ENCODE peak calls at places on chromosomes 5 and 9, in five cellular contexts. One of them, this sample, is unnamed.

GRCh38 chr9:93813687-93814560 is 141.2 kb downstream of the BARX1 start:
- DNase-seq in GM12891: no peak
- DNase-seq in K562: no peak
- DNase-seq in H1: no peak
- DNase-seq in GM12878: no peak
- DNase-seq in this sample: no peak

GRCh38 chr9:3578786-3579185 is 53.0 kb upstream of the RFX3 start:
- DNase-seq in GM12891: no peak
- DNase-seq in H1: no peak
- DNase-seq in GM12878: no peak
- DNase-seq in K562: no peak
- DNase-seq in this sample: no peak

GRCh38 chr9:130696139-130696650 is 2.6 kb downstream of the EXOSC2 start:
- DNase-seq in H1: no peak
- DNase-seq in K562: no peak
- DNase-seq in GM12891: no peak
- DNase-seq in GM12878: no peak
- DNase-seq in this sample: no peak

GRCh38 chr9:126337690-126338426 is 11.2 kb downstream of the MVB12B start:
- DNase-seq in GM12878: no peak
- DNase-seq in K562: no peak
- DNase-seq in H1: no peak
- DNase-seq in GM12891: no peak
- DNase-seq in this sample: no peak

GRCh38 chr9:69758981-69759477 is 782 bp downstream of the PTAR1 start:
- DNase-seq in H1: no peak
- DNase-seq in GM12891: no peak
- DNase-seq in GM12878: no peak
- DNase-seq in K562: no peak
- DNase-seq in this sample: no peak

GRCh38 chr9:34647084-34647403 is 569 bp downstream of the GALT start:
- DNase-seq in H1: no peak
- DNase-seq in GM12891: no peak
- DNase-seq in GM12878: no peak
- DNase-seq in K562: no peak
- DNase-seq in this sample: no peak

GRCh38 chr5:88660947-88661869 is 221.8 kb downstream of the MEF2C start:
- DNase-seq in GM12878: no peak
- DNase-seq in GM12891: peak; percentile 68
- DNase-seq in K562: peak; percentile 40
- DNase-seq in H1: no peak
- DNase-seq in this sample: peak; percentile 64

GRCh38 chr9:19894975-19895374 is 106.1 kb upstream of the SLC24A2 start:
- DNase-seq in K562: no peak
- DNase-seq in GM12891: no peak
- DNase-seq in H1: no peak
- DNase-seq in GM12878: no peak
- DNase-seq in this sample: no peak

GRCh38 chr9:136610426-136610825 is 52.3 kb upstream of the EGFL7 start:
- DNase-seq in GM12891: no peak
- DNase-seq in GM12878: no peak
- DNase-seq in K562: no peak
- DNase-seq in H1: no peak
- DNase-seq in this sample: no peak

GRCh38 chr5:3609120-3609681 is 13.6 kb downstream of the IRX1 start:
- DNase-seq in H1: no peak
- DNase-seq in GM12891: no peak
- DNase-seq in GM12878: no peak
- DNase-seq in K562: no peak
- DNase-seq in this sample: no peak

GRCh38 chr5:138360941-138361452 is 8.5 kb downstream of the KDM3B start:
- DNase-seq in H1: no peak
- DNase-seq in K562: no peak
- DNase-seq in GM12878: no peak
- DNase-seq in GM12891: no peak
- DNase-seq in this sample: no peak

GRCh38 chr5:58046371-58046770 is 413.5 kb downstream of the PLK2 start:
- DNase-seq in GM12891: no peak
- DNase-seq in H1: no peak
- DNase-seq in K562: no peak
- DNase-seq in GM12878: no peak
- DNase-seq in this sample: no peak

GRCh38 chr9:113638916-113639315 is 175.4 kb downstream of the RGS3 start:
- DNase-seq in H1: no peak
- DNase-seq in GM12891: no peak
- DNase-seq in GM12878: no peak
- DNase-seq in K562: no peak
- DNase-seq in this sample: no peak

GRCh38 chr5:2894347-2895135 is 143.1 kb upstream of the IRX2 start:
- DNase-seq in K562: no peak
- DNase-seq in H1: no peak
- DNase-seq in GM12878: no peak
- DNase-seq in GM12891: no peak
- DNase-seq in this sample: no peak

GRCh38 chr9:130143974-130144373 is 28.2 kb upstream of the NCS1 start:
- DNase-seq in GM12878: no peak
- DNase-seq in H1: no peak
- DNase-seq in K562: no peak
- DNase-seq in GM12891: no peak
- DNase-seq in this sample: no peak

GRCh38 chr5:163407034-163407652 is 30.3 kb upstream of the CCNG1 start:
- DNase-seq in GM12891: no peak
- DNase-seq in H1: no peak
- DNase-seq in K562: no peak
- DNase-seq in GM12878: peak; percentile 13
- DNase-seq in this sample: no peak

GRCh38 chr5:126521130-126521529 is 73.9 kb downstream of the ALDH7A1 start:
- DNase-seq in K562: no peak
- DNase-seq in H1: no peak
- DNase-seq in GM12878: no peak
- DNase-seq in GM12891: no peak
- DNase-seq in this sample: no peak

GRCh38 chr5:54785729-54786548 is 199.5 kb downstream of the ESM1 start:
- DNase-seq in H1: no peak
- DNase-seq in GM12878: peak; percentile 45
- DNase-seq in GM12891: no peak
- DNase-seq in K562: peak; percentile 46
- DNase-seq in this sample: no peak

GRCh38 chr5:105840800-105841199 is 1829.9 kb downstream of the EFNA5 start:
- DNase-seq in K562: no peak
- DNase-seq in H1: no peak
- DNase-seq in GM12878: no peak
- DNase-seq in GM12891: no peak
- DNase-seq in this sample: no peak

GRCh38 chr5:92378961-92379611 is 996.0 kb upstream of the ARRDC3 start:
- DNase-seq in GM12878: no peak
- DNase-seq in GM12891: no peak
- DNase-seq in K562: no peak
- DNase-seq in H1: no peak
- DNase-seq in this sample: no peak

GRCh38 chr9:116713266-116713665 is 26.2 kb downstream of the TRIM32 start:
- DNase-seq in H1: no peak
- DNase-seq in GM12891: no peak
- DNase-seq in GM12878: no peak
- DNase-seq in K562: no peak
- DNase-seq in this sample: no peak

GRCh38 chr5:21847300-21847699 is 1005.8 kb downstream of the CDH12 start:
- DNase-seq in GM12891: no peak
- DNase-seq in K562: no peak
- DNase-seq in GM12878: no peak
- DNase-seq in H1: no peak
- DNase-seq in this sample: no peak

GRCh38 chr9:119526703-119527102 is 157.5 kb upstream of the BRINP1 start:
- DNase-seq in GM12891: no peak
- DNase-seq in H1: no peak
- DNase-seq in GM12878: no peak
- DNase-seq in K562: no peak
- DNase-seq in this sample: no peak

GRCh38 chr9:69555802-69556201 is 116.4 kb downstream of the APBA1 start:
- DNase-seq in K562: no peak
- DNase-seq in H1: no peak
- DNase-seq in GM12878: no peak
- DNase-seq in GM12891: no peak
- DNase-seq in this sample: no peak

GRCh38 chr5:173689713-173690360 is 73.4 kb upstream of the BOD1 start:
- DNase-seq in GM12891: no peak
- DNase-seq in K562: no peak
- DNase-seq in H1: no peak
- DNase-seq in GM12878: no peak
- DNase-seq in this sample: peak; percentile 47

GRCh38 chr9:96293481-96293880 is 8.5 kb downstream of the HSD17B3 start:
- DNase-seq in H1: no peak
- DNase-seq in GM12878: no peak
- DNase-seq in GM12891: no peak
- DNase-seq in K562: no peak
- DNase-seq in this sample: no peak

GRCh38 chr5:42677156-42677842 is 79.3 kb upstream of the CCDC152 start:
- DNase-seq in GM12878: no peak
- DNase-seq in GM12891: no peak
- DNase-seq in K562: no peak
- DNase-seq in H1: no peak
- DNase-seq in this sample: no peak

GRCh38 chr5:82748688-82749091 is 328.5 kb downstream of the TMEM167A start:
- DNase-seq in GM12891: no peak
- DNase-seq in K562: no peak
- DNase-seq in GM12878: no peak
- DNase-seq in H1: no peak
- DNase-seq in this sample: no peak

GRCh38 chr9:5514608-5515260 is 4.4 kb downstream of the PDCD1LG2 start:
- DNase-seq in K562: no peak
- DNase-seq in GM12891: no peak
- DNase-seq in GM12878: peak; percentile 77
- DNase-seq in H1: no peak
- DNase-seq in this sample: no peak

GRCh38 chr5:137376127-137376526 is 123.0 kb downstream of the SPOCK1 start:
- DNase-seq in GM12891: no peak
- DNase-seq in GM12878: no peak
- DNase-seq in H1: no peak
- DNase-seq in K562: no peak
- DNase-seq in this sample: no peak

GRCh38 chr9:131608469-131609115 is 63.3 kb downstream of the PRRT1B start:
- DNase-seq in H1: peak; percentile 63
- DNase-seq in K562: no peak
- DNase-seq in GM12878: no peak
- DNase-seq in GM12891: no peak
- DNase-seq in this sample: no peak

GRCh38 chr5:180599981-180600553 is 8.8 kb upstream of the SCGB3A1 start:
- DNase-seq in H1: no peak
- DNase-seq in GM12878: no peak
- DNase-seq in GM12891: peak; percentile 10
- DNase-seq in K562: no peak
- DNase-seq in this sample: no peak

GRCh38 chr5:168468836-168469235 is 17.4 kb upstream of the RARS1 start:
- DNase-seq in GM12891: no peak
- DNase-seq in H1: no peak
- DNase-seq in K562: no peak
- DNase-seq in GM12878: no peak
- DNase-seq in this sample: no peak

DNA sequence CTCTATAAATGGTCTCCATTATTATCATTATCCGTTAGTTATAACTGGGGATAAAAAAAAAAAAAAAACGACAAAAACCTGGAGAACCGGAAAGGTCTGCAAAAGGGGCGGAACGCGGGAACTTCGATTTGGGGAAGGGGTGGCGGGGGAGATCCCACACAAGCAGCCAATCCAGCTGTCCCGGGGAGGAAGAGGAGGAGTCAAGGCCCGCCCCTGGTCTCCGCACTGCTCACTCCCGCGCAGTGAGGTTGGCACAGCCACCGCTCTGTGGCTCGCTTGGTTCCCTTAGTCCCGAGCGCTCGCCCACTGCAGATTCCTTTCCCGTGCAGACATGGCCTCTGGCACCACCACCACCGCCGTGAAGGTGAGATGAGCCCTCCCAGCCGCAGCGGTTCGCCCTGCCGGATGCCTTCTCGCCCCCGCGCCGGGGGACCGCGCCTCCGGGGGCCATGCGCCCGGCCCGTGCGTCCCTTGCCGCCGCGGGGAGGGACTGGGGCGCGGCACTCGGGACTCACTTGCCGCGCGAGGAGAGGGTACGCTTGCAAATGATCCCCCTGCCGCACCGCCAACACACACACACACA is at the start of gene MTAP:
- DNase-seq in K562: no peak
- DNase-seq in H1: peak; percentile 81
- DNase-seq in GM12891: peak; percentile 59
- DNase-seq in GM12878: peak; percentile 36
- DNase-seq in this sample: peak; percentile 61
- TF ChIP-seq POLR2A in K562: no peak
- TF ChIP-seq POLR2A in H1: peak; percentile 79
- TF ChIP-seq POLR2A in GM12891: peak; percentile 82
- TF ChIP-seq POLR2A in GM12878: peak; percentile 90
- TF ChIP-seq POLR2A in this sample: peak; percentile 58

GRCh38 chr5:101160002-101160401 is 256.9 kb upstream of the ST8SIA4 start:
- DNase-seq in H1: no peak
- DNase-seq in GM12891: no peak
- DNase-seq in K562: no peak
- DNase-seq in GM12878: no peak
- DNase-seq in this sample: no peak
- TF ChIP-seq TAF1 in H1: no peak
- TF ChIP-seq TAF1 in GM12891: no peak
- TF ChIP-seq TAF1 in K562: no peak
- TF ChIP-seq TAF1 in GM12878: no peak
- TF ChIP-seq TAF1 in this sample: no peak

DNA sequence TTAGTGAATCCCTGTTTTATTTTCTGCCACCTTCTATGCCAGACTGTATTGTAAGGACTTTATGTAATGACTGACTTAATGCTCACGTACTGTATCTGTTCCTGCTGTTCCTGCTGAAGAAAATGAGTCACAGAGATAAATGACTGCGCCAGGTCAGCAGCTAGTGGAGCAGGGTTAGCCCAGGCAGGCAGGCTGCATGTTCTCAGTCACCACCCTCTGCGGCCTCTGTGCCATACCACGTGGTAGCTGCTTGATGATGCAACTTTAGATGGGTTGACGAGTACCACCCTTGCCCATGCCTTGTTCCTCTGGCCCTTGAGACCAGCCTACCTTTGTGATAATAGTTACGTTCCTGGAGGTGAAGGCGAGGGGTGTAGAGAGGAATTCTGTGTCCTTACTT is 161.9 kb downstream of the TRIO start:
- DNase-seq in H1: no peak
- DNase-seq in GM12878: no peak
- DNase-seq in GM12891: no peak
- DNase-seq in K562: no peak
- DNase-seq in this sample: no peak
- TF ChIP-seq POLR2AphosphoS5 in H1: no peak
- TF ChIP-seq POLR2AphosphoS5 in GM12878: no peak
- TF ChIP-seq POLR2AphosphoS5 in GM12891: no peak
- TF ChIP-seq POLR2AphosphoS5 in K562: no peak
- TF ChIP-seq POLR2AphosphoS5 in this sample: no peak

DNA sequence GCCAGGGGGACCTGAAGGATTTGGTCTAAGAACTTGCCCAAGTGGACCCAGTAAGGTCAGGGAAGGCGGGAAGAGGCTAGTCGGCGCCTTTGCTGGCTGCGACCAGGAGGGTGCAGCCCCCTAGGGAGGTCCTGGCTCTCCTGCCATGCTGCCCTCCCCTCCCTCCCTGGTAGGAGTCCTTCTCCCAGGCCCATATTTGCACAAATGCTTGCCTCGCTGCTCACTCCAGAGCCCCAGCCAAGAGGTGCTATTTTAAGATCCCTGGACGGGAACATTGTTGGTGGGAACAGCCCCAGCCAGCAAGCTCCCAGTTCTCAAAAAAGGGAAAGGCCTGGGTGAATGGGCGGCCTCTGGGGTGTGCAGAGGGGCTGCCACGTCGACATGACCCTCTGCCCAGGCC is 4.3 kb upstream of the IL17B start:
- DNase-seq in GM12878: no peak
- DNase-seq in GM12891: no peak
- DNase-seq in K562: no peak
- DNase-seq in H1: no peak
- DNase-seq in this sample: no peak
- TF ChIP-seq POLR2A in GM12878: no peak
- TF ChIP-seq POLR2A in GM12891: no peak
- TF ChIP-seq POLR2A in K562: no peak
- TF ChIP-seq POLR2A in H1: no peak
- TF ChIP-seq POLR2A in this sample: no peak

This sample was measured in GM12892.